ENCODE peak calls at places on chromosomes 6 and 20, in four cellular contexts. F is GM06990, N is HFFc6, U is GM13977. R is an unnamed sample.

GRCh38 chr20:6868864-6869263 is 101.4 kb downstream of the BMP2 start:
- DNase-seq in U (no peak), N (no peak), F (no peak), R (no peak)

GRCh38 chr6:21594427-21595264 is 1.1 kb downstream of the SOX4 start:
- DNase-seq in F (peak; percentile 79), U (peak; percentile 72), N (peak; percentile 44), R (peak; percentile 73)

GRCh38 chr6:85129881-85130280 is 320.0 kb upstream of the NT5E start:
- DNase-seq in F (no peak), U (no peak), N (no peak), R (no peak)

GRCh38 chr20:58775371-58775770 is 75.3 kb downstream of the GNAS-AS1 start:
- DNase-seq in F (no peak), N (no peak), U (no peak), R (no peak)

GRCh38 chr6:28303570-28303969 is 22.2 kb downstream of the PGBD1 start:
- DNase-seq in F (peak; percentile 25), N (no peak), U (peak; percentile 49), R (no peak)

GRCh38 chr20:60086936-60087562 is 128.8 kb downstream of the CDH26 start:
- DNase-seq in U (no peak), N (peak; percentile 30), F (no peak), R (no peak)

GRCh38 chr6:67184405-67184804 is 1450.7 kb upstream of the ADGRB3 start:
- DNase-seq in N (no peak), U (no peak), F (no peak), R (no peak)

GRCh38 chr6:73823832-73824231 is 127.8 kb downstream of the CD109 start:
- DNase-seq in N (no peak), F (no peak), U (no peak), R (no peak)

GRCh38 chr20:10747019-10747418 is 73.2 kb upstream of the JAG1 start:
- DNase-seq in F (no peak), U (no peak), N (no peak), R (no peak)

GRCh38 chr6:16731503-16732018 is 29.7 kb downstream of the ATXN1 start:
- DNase-seq in F (peak; percentile 46), N (no peak), U (peak; percentile 30), R (no peak)

GRCh38 chr20:49272654-49273053 is 5.2 kb downstream of the ZNFX1 start:
- DNase-seq in F (no peak), U (peak; percentile 23), N (no peak), R (no peak)

GRCh38 chr20:22574545-22575086 is 9.8 kb downstream of the FOXA2 start:
- DNase-seq in U (no peak), N (no peak), F (no peak), R (no peak)

GRCh38 chr20:16394784-16395183 is 178.5 kb downstream of the KIF16B start:
- DNase-seq in N (no peak), F (no peak), U (no peak), R (no peak)

GRCh38 chr6:33118525-33119123 is 42.8 kb downstream of the HLA-DPB1 start:
- DNase-seq in U (peak; percentile 62), N (peak; percentile 31), F (no peak), R (no peak)

GRCh38 chr20:10673176-10673830 is 496 bp downstream of the JAG1 start:
- DNase-seq in N (peak; percentile 17), F (peak; percentile 43), U (peak; percentile 55), R (no peak)

GRCh38 chr20:25859649-25860530 is 163.2 kb upstream of the ZNF337 start:
- DNase-seq in U (peak; percentile 58), N (peak; percentile 65), F (peak; percentile 29), R (no peak)

GRCh38 chr6:48628316-48628715 is 517.3 kb upstream of the PTCHD4 start:
- DNase-seq in F (no peak), N (peak; percentile 26), U (no peak), R (no peak)

GRCh38 chr6:154984146-154984545 is 11.0 kb upstream of the TIAM2 start:
- DNase-seq in F (no peak), U (no peak), N (no peak), R (no peak)

GRCh38 chr20:43727980-43728590 is 1.3 kb upstream of the GTSF1L start:
- DNase-seq in U (no peak), N (no peak), F (no peak), R (no peak)

GRCh38 chr6:144158133-144158532 is 7.8 kb downstream of the STX11 start:
- DNase-seq in U (no peak), F (no peak), N (peak; percentile 84), R (no peak)

GRCh38 chr6:117344444-117345291 is 79.3 kb downstream of the VGLL2 start:
- DNase-seq in N (no peak), U (no peak), F (no peak), R (no peak)

GRCh38 chr6:145278163-145278807 is 457.0 kb downstream of the EPM2A start:
- DNase-seq in F (no peak), N (peak; percentile 1), U (no peak), R (no peak)

GRCh38 chr6:166228839-166229528 is 61.3 kb upstream of the TBXT start:
- DNase-seq in F (no peak), N (no peak), U (no peak), R (no peak)

GRCh38 chr6:111602481-111603404 is 2.9 kb downstream of the TRAF3IP2 start:
- DNase-seq in U (no peak), N (peak; percentile 76), F (no peak), R (no peak)

GRCh38 chr6:15263780-15264374 is 18.0 kb downstream of the JARID2 start:
- DNase-seq in F (no peak), U (no peak), N (no peak), R (no peak)

GRCh38 chr6:125924169-125924568 is 32.4 kb upstream of the HINT3 start:
- DNase-seq in U (no peak), N (peak; percentile 60), F (no peak), R (no peak)

GRCh38 chr6:27650620-27651370 is 177.9 kb upstream of the ZNF184 start:
- DNase-seq in F (peak; percentile 37), U (peak; percentile 73), N (peak; percentile 63), R (no peak)

GRCh38 chr6:170542031-170542719 is 10.9 kb downstream of the PSMB1 start:
- DNase-seq in U (no peak), F (no peak), N (no peak), R (no peak)

GRCh38 chr20:49501917-49502316 is 19.4 kb upstream of the KCNB1 start:
- DNase-seq in U (no peak), F (no peak), N (no peak), R (no peak)

GRCh38 chr6:166939894-166940293 is 16.5 kb downstream of the RNASET2 start:
- DNase-seq in N (no peak), U (no peak), F (no peak), R (peak; percentile 45)

GRCh38 chr6:14059791-14060436 is 57.7 kb upstream of the CD83 start:
- DNase-seq in F (no peak), U (no peak), N (no peak), R (no peak)

GRCh38 chr6:64280569-64280968 is 645.0 kb downstream of the PHF3 start:
- DNase-seq in U (peak; percentile 16), F (no peak), N (no peak), R (no peak)
- TF ChIP-seq CTCF in U (peak; percentile 64), F (peak; percentile 49), N (no peak), R (peak; percentile 72)

DNA sequence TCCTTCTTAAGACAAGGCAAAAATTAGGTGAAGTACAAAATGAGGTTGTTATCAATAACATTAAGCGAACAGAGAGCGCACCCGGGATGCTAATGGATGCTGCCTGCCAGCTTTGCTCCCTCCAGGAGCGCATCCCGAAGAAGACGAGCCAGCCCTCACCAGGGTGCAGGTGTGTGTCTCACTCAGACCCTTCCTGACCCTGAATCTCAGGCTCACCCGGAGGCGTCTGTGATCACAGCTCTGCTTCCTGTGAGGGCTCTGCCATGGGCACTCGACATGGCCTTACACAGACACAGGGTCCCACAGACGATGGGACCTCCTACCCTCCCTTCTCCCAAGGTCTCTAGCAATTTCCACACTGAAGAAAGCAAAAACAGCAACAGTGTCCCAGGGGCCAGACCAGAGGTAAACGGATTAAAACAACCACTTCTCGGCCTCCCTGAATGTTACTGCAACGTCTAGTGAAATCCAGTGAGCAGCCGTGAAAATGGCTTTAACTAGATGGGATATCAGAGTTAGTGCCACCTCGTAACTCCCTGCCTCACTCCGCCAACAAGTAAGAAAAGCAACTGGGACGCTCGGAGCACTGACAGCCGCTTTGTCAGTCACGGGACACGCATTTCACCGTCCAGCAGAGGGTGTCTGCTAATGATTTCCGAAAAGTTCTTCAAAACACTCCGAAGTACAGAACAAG is 11.7 kb downstream of the ZBTB46 start:
- DNase-seq in N (peak; percentile 21), U (no peak), F (no peak), R (no peak)
- TF ChIP-seq CTCF in N (peak; percentile 60), U (no peak), F (no peak), R (peak; percentile 56)

GRCh38 chr6:19712012-19712688 is 125.0 kb upstream of the ID4 start:
- DNase-seq in U (no peak), F (no peak), N (no peak), R (no peak)
- TF ChIP-seq CTCF in U (no peak), F (no peak), N (no peak), R (no peak)

GRCh38 chr6:35776364-35777215 is at the start of gene CLPSL2:
- DNase-seq in F (peak; percentile 50), N (no peak), U (no peak), R (no peak)
- TF ChIP-seq CTCF in F (no peak), N (no peak), U (no peak), R (peak; percentile 48)

DNA sequence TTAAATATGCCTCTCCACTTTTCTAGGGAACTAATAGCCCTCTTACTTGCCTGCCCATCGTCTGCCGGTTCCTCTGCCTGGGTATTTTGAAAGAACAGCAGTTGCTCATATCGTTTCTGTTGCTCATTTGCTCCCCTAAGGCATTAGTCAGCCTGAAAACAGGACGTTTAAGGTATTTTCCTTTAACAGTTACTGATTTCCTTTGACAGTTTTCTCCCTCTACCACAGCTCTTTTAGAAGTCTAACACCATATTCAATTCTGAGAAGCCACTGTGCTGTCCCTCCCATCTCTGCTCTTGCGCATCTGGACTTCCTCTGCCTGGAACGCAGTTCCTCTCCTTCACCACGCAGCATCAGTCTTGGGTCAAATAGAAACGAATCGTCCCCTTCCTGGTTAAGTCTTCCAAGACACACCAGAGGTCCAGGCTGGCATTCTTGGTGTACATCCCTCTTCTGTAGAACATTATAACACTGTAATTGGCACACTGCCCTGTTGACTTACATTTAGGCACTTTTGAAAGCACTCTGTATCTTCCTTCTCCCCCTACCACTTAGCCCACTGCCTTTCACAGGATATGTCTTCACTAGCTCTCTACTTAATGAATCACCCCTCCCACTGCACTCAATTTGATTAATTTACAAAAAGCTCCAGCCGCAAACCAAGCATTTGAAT is 141.0 kb upstream of the CARMIL1 start:
- DNase-seq in F (peak; percentile 60), N (peak; percentile 77), U (peak; percentile 77), R (no peak)
- TF ChIP-seq CTCF in F (peak; percentile 16), N (peak; percentile 59), U (peak; percentile 18), R (no peak)

GRCh38 chr6:168451805-168452204 is 10.8 kb downstream of the SMOC2 start:
- DNase-seq in N (no peak), F (no peak), U (no peak), R (no peak)
- TF ChIP-seq CTCF in N (no peak), F (no peak), U (no peak), R (peak; percentile 62)

GRCh38 chr6:1474205-1474604 is 84.8 kb downstream of the FOXF2 start:
- DNase-seq in N (no peak), F (no peak), U (no peak), R (no peak)
- TF ChIP-seq CTCF in N (peak; percentile 46), F (no peak), U (no peak), R (peak; percentile 45)

DNA sequence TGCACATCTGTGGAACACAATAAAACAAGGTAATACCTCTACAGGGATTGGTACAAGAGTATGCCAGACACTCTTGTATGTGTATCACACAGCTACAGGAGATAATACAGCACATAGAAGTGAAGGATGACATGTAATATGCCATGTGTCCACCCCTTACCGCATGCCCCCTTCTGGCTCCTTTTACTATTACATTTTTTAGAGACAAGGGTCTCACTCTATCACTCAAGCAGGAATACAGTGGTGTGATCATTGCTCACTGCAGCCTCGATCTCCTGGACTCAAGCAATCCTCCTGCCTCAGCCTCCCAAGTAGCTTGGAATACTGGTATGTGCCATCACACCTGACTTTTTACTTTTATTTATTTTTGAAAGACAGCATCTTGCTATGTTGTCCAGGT is 4.2 kb upstream of the NCR3 start:
- DNase-seq in F (no peak), N (peak; percentile 40), U (no peak), R (no peak)
- TF ChIP-seq CTCF in F (peak; percentile 46), N (peak; percentile 77), U (peak; percentile 60), R (peak; percentile 69)

R was measured in type B pancreatic cell.